ENCODE peak calls at places on chromosomes 7 and 10, in seven cellular contexts. V is activated B cell treated with CpG ODN at 0.5 μM for 24 hours; E is PC-3; B is GM13977; N is activated CD4-positive, CD25-positive, alpha-beta regulatory T cell; F is amniotic stem cell; C is NCI-H524. X is an unnamed sample.

GRCh38 chr10:83680470-83680891 is 458.8 kb upstream of the GHITM start:
- DNase-seq in V (no peak), E (no peak), B (peak; percentile 70), N (no peak), F (no peak), C (no peak), X (no peak)

GRCh38 chr10:234708-235406 is 99.6 kb downstream of the ZMYND11 start:
- DNase-seq in V (no peak), E (no peak), B (no peak), N (no peak), F (no peak), C (no peak), X (no peak)

GRCh38 chr7:30656611-30657010 is 25.6 kb downstream of the CRHR2 start:
- DNase-seq in V (no peak), E (no peak), B (no peak), N (no peak), F (no peak), C (no peak), X (no peak)

GRCh38 chr10:110481948-110482347 is 15.8 kb upstream of the DUSP5 start:
- DNase-seq in V (no peak), E (peak; percentile 60), B (no peak), N (no peak), F (no peak), C (no peak), X (no peak)

GRCh38 chr7:153941061-153941460 is 111.1 kb upstream of the DPP6 start:
- DNase-seq in V (no peak), E (no peak), B (no peak), N (no peak), F (no peak), C (no peak), X (no peak)

GRCh38 chr10:119136084-119136483 is 29.4 kb downstream of the SFXN4 start:
- DNase-seq in V (no peak), E (no peak), B (no peak), N (no peak), F (no peak), C (no peak), X (no peak)

GRCh38 chr10:28920091-28920490 is 242.8 kb downstream of the BAMBI start:
- DNase-seq in V (no peak), E (no peak), B (no peak), N (no peak), F (no peak), C (peak; percentile 79), X (no peak)

GRCh38 chr10:20100157-20100556 is 283.9 kb downstream of the PLXDC2 start:
- DNase-seq in V (no peak), E (no peak), B (no peak), N (no peak), F (no peak), C (no peak), X (no peak)

GRCh38 chr7:123425246-123425645 is 109.1 kb downstream of the IQUB start:
- DNase-seq in V (no peak), E (peak; percentile 68), B (no peak), N (no peak), F (no peak), C (no peak), X (no peak)

GRCh38 chr7:17495655-17496396 is 197.4 kb downstream of the AHR start:
- DNase-seq in V (no peak), E (peak; percentile 54), B (no peak), N (no peak), F (no peak), C (no peak), X (no peak)

GRCh38 chr10:1432161-1432560 is 305.2 kb downstream of the ADARB2 start:
- DNase-seq in V (no peak), E (peak; percentile 10), B (no peak), N (no peak), F (no peak), C (no peak), X (no peak)

GRCh38 chr7:151081170-151082101 is 827 bp upstream of the FASTK start:
- DNase-seq in V (no peak), E (no peak), B (no peak), N (no peak), F (no peak), C (peak; percentile 39), X (no peak)

GRCh38 chr10:121608669-121609190 is 10.5 kb upstream of the FGFR2 start:
- DNase-seq in V (no peak), E (peak; percentile 48), B (peak; percentile 72), N (no peak), F (no peak), C (peak; percentile 13), X (no peak)

GRCh38 chr7:121576148-121576921 is 180.2 kb upstream of the FAM3C start:
- DNase-seq in V (no peak), E (no peak), B (no peak), N (no peak), F (no peak), C (no peak), X (no peak)

X was measured in Panc1.